ENCODE peak calls at places on chromosomes 1 and 21, in nine cellular contexts. K, Z, O, C, F, W, H, N and R are unnamed samples.

GRCh38 chr1:24438423-24438901 is 22.9 kb downstream of the NIPAL3 start:
- DNase-seq in K (no peak), Z (no peak), O (no peak), C (peak), F (no peak), W (peak), H (no peak), N (no peak), R (no peak)

GRCh38 chr21:40671721-40672120 is 175.2 kb downstream of the DSCAM start:
- DNase-seq in K (no peak), Z (no peak), O (no peak), C (no peak), F (no peak), W (no peak), H (no peak), N (peak), R (no peak)

GRCh38 chr21:39175154-39175553 is 8.1 kb downstream of the PSMG1 start:
- DNase-seq in K (no peak), Z (no peak), O (no peak), C (no peak), F (peak), W (peak), H (peak), N (no peak), R (no peak)

GRCh38 chr1:40120128-40120527 is 23.1 kb upstream of the PPT1 start:
- DNase-seq in K (no peak), Z (no peak), O (no peak), C (no peak), F (no peak), W (no peak), H (no peak), N (no peak), R (no peak)

GRCh38 chr1:81232505-81232904 is 568.2 kb upstream of the ADGRL2 start:
- DNase-seq in K (no peak), Z (no peak), O (no peak), C (no peak), F (no peak), W (no peak), H (no peak), N (no peak), R (no peak)

GRCh38 chr1:105072850-105073249 is 1323.2 kb downstream of the AMY1C start:
- DNase-seq in K (no peak), Z (peak), O (peak), C (no peak), F (no peak), W (no peak), H (peak), N (no peak), R (no peak)

GRCh38 chr1:178291166-178291565 is 197.3 kb downstream of the RASAL2 start:
- DNase-seq in K (no peak), Z (no peak), O (no peak), C (no peak), F (no peak), W (no peak), H (no peak), N (no peak), R (no peak)

GRCh38 chr1:79043506-79043905 is 37.0 kb upstream of the ADGRL4 start:
- DNase-seq in K (no peak), Z (no peak), O (no peak), C (no peak), F (no peak), W (peak), H (no peak), N (peak), R (no peak)

GRCh38 chr1:3069491-3070303 is 694 bp downstream of the PRDM16 start:
- DNase-seq in K (no peak), Z (no peak), O (peak), C (peak), F (peak), W (peak), H (peak), N (no peak), R (no peak)

GRCh38 chr1:27609210-27609555 is 5.2 kb upstream of the AHDC1 start:
- DNase-seq in K (no peak), Z (peak), O (no peak), C (no peak), F (no peak), W (peak), H (no peak), N (no peak), R (no peak)

GRCh38 chr1:156151093-156151688 is 2.2 kb upstream of the SEMA4A start:
- DNase-seq in K (no peak), Z (peak), O (no peak), C (no peak), F (no peak), W (peak), H (no peak), N (no peak), R (no peak)

GRCh38 chr1:26999440-26999987 is 6.0 kb downstream of the TRNP1 start:
- DNase-seq in K (peak), Z (no peak), O (peak), C (peak), F (no peak), W (peak), H (peak), N (peak), R (no peak)

GRCh38 chr1:225762002-225762441 is 15.6 kb upstream of the SRP9 start:
- DNase-seq in K (peak), Z (no peak), O (no peak), C (no peak), F (no peak), W (peak), H (no peak), N (no peak), R (no peak)

GRCh38 chr1:48687271-48688045 is 89.2 kb downstream of the BEND5 start:
- DNase-seq in K (no peak), Z (no peak), O (no peak), C (no peak), F (no peak), W (no peak), H (no peak), N (no peak), R (no peak)

GRCh38 chr1:80533775-80534314 is 1266.9 kb upstream of the ADGRL2 start:
- DNase-seq in K (no peak), Z (no peak), O (no peak), C (no peak), F (no peak), W (no peak), H (no peak), N (no peak), R (no peak)

GRCh38 chr21:18529253-18529652 is 125.7 kb upstream of the TMPRSS15 start:
- DNase-seq in K (no peak), Z (no peak), O (no peak), C (no peak), F (no peak), W (peak), H (peak), N (peak), R (peak)

GRCh38 chr1:53292690-53293089 is 35.2 kb downstream of the LRP8 start:
- DNase-seq in K (no peak), Z (peak), O (no peak), C (no peak), F (no peak), W (no peak), H (no peak), N (no peak), R (no peak)

GRCh38 chr1:59212715-59213114 is 84.2 kb upstream of the FGGY start:
- DNase-seq in K (no peak), Z (no peak), O (no peak), C (no peak), F (no peak), W (no peak), H (no peak), N (no peak), R (no peak)

GRCh38 chr1:64687725-64688285 is 57.1 kb upstream of the RAVER2 start:
- DNase-seq in K (peak), Z (no peak), O (no peak), C (no peak), F (peak), W (peak), H (peak), N (no peak), R (no peak)

GRCh38 chr1:18764362-18764761 is 95.1 kb downstream of the TAS1R2 start:
- DNase-seq in K (no peak), Z (no peak), O (no peak), C (no peak), F (no peak), W (no peak), H (no peak), N (no peak), R (no peak)

GRCh38 chr1:203133969-203134725 is 6.6 kb downstream of the ADORA1 start:
- DNase-seq in K (no peak), Z (no peak), O (peak), C (peak), F (peak), W (peak), H (peak), N (no peak), R (no peak)

GRCh38 chr1:79716481-79716880 is 710.0 kb upstream of the ADGRL4 start:
- DNase-seq in K (no peak), Z (no peak), O (no peak), C (no peak), F (no peak), W (peak), H (peak), N (no peak), R (peak)

GRCh38 chr1:47727051-47727708 is 270.0 kb downstream of the TRABD2B start:
- DNase-seq in K (no peak), Z (no peak), O (no peak), C (no peak), F (no peak), W (no peak), H (no peak), N (no peak), R (no peak)

GRCh38 chr1:231028676-231029075 is 11.4 kb downstream of the FAM89A start:
- DNase-seq in K (no peak), Z (no peak), O (no peak), C (no peak), F (no peak), W (no peak), H (no peak), N (no peak), R (no peak)

GRCh38 chr1:198909973-198910372 is 271.1 kb downstream of the PTPRC start:
- DNase-seq in K (no peak), Z (no peak), O (no peak), C (no peak), F (no peak), W (peak), H (no peak), N (no peak), R (no peak)

GRCh38 chr1:30762931-30763653 is 5.5 kb upstream of the LAPTM5 start:
- DNase-seq in K (no peak), Z (no peak), O (no peak), C (no peak), F (no peak), W (no peak), H (no peak), N (no peak), R (no peak)

GRCh38 chr1:51956528-51957509 is 33.7 kb downstream of the RAB3B start:
- DNase-seq in K (no peak), Z (no peak), O (no peak), C (no peak), F (peak), W (peak), H (no peak), N (no peak), R (peak)

GRCh38 chr1:180923024-180923841 is 10.5 kb downstream of the KIAA1614 start:
- DNase-seq in K (no peak), Z (no peak), O (no peak), C (no peak), F (peak), W (peak), H (no peak), N (no peak), R (no peak)

DNA sequence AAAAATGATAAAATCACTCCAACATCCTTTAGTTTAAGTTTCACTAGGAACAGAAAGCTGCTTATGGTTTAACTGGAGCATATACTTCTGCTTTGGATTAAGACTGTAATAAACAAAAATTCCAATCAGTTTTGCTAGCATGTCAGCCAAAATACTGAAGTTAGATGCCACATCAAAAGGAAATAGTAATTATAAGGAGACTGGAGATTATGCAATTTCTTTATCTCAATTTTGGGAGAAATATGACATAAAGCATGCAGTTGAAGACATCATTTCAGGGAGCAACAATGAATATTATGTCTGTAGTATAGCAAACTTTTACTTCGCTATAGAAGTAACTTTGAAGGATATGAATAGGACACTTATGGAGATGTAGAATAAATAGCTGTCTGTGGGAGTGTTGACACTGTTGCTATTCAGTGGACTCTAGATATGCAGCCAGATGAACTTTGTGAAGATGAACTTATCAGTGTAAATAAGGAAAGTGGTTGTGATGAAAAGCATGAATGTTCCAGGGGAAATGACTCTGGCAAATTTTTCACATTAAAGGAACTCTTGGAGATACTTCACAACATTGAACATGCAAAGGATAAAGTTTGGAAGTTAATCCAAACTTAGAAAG is 107.8 kb downstream of the RABGAP1L start:
- DNase-seq in K (no peak), Z (no peak), O (no peak), C (no peak), F (no peak), W (no peak), H (no peak), N (no peak), R (no peak)
- H3K4me3 ChIP-seq in K (no peak), Z (no peak), O (no peak), C (no peak), F (no peak), W (no peak), H (no peak), N (no peak), R (no peak)

GRCh38 chr1:37633950-37634553 is 640 bp downstream of the RSPO1 start:
- DNase-seq in K (no peak), Z (no peak), O (no peak), C (no peak), F (peak), W (no peak), H (no peak), N (no peak), R (no peak)

GRCh38 chr1:37635309-37635902 is 714 bp upstream of the RSPO1 start:
- DNase-seq in K (no peak), Z (no peak), O (no peak), C (no peak), F (no peak), W (no peak), H (no peak), N (no peak), R (no peak)

GRCh38 chr1:37636435-37636834 is 1.7 kb upstream of the RSPO1 start:
- DNase-seq in K (no peak), Z (no peak), O (no peak), C (no peak), F (no peak), W (no peak), H (no peak), N (no peak), R (no peak)

GRCh38 chr1:37633040-37633949 is 1.4 kb downstream of the RSPO1 start:
- DNase-seq in K (no peak), Z (no peak), O (no peak), C (no peak), F (no peak), W (peak), H (no peak), N (no peak), R (no peak)

DNA sequence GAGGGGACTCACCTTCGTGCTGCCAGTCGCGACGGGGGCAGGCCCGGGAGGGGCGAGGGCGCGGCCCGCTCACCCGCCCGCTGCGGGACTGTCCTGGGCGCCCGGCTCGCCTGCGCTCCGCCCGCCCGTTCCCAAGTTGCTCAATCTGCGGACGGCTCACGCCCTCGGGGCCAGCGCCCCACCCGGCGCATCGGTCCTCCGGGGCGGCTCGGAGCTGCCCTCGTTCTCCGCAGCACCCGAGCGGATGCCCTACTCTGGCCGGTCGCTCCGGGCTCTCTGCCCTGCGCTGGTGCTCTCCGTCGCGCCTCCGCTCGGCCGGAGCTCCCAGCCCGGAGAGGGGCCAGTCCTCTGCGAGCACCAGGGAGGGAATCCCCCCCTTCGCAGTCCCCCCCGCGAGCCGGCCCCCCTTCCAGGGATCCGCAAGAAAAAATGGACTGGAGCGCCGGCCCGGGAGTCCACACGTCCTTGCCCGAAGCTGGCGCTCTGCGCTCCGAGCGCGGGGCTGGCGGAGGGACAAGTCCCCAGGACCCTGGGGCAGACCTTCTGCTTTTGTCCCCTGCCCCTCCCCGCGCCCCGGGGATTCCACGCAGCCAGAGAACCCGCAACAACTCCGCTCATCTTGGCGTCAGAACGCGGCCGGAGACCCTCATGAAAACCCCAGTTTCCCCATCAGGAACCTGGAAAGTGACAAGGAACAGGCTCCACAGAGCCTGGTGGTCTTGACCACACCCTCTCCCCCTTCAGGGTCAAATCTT is at the start of gene RSPO1:
- DNase-seq in K (no peak), Z (no peak), O (no peak), C (no peak), F (peak), W (peak), H (no peak), N (no peak), R (no peak)
- H3K4me3 ChIP-seq in K (peak), Z (no peak), O (peak), C (peak), F (no peak), W (peak), H (no peak), N (peak), R (no peak)

DNA sequence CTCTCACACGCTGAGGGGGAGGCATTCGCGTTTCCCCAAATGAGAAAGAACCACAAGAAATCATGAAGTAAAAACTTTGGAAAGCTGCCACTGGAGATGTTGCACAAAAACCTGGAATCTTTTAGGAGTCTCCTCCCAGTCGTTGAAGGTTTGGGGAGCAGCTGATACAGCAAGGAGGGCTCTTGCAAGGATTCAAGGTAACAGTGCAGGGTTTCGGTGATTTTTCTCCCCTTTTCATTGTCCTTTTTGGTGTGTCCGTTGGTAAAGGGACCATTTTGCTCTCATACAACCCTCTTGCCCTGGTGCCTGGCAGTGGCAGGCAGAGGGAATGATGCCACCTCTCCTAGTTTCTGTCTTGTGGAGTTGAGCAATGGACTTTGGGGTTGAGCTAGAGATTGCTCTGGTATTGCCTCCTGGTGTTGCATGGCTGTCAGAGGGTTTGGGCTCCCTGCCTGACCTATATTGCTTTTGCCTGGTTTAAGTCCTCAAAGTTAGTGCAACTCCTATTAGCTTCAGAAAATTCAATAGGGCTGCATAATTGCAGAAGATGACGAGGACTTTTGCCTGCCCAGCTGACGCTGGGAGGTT is 872 bp downstream of the BRINP2 start:
- DNase-seq in K (no peak), Z (no peak), O (no peak), C (no peak), F (no peak), W (peak), H (no peak), N (no peak), R (no peak)
- H3K4me3 ChIP-seq in K (peak), Z (no peak), O (no peak), C (peak), F (no peak), W (peak), H (peak), N (no peak), R (no peak)

GRCh38 chr1:197892684-197893083 is 9.7 kb upstream of the C1orf53 start:
- DNase-seq in K (no peak), Z (no peak), O (no peak), C (no peak), F (no peak), W (no peak), H (no peak), N (no peak), R (no peak)
- H3K4me3 ChIP-seq in K (no peak), Z (no peak), O (no peak), C (no peak), F (no peak), W (no peak), H (no peak), N (no peak), R (no peak)